ENCODE peak calls at places on chromosomes 4 and X, in nine cellular contexts. V is NB4, C is stomach, H is esophagus squamous epithelium, X is adrenal gland, G is gastrocnemius medialis, Q is right lobe of liver, L is IMR-90, B is endothelial cell of umbilical vein. I is an unnamed sample.

GRCh38 chr4:6772223-6772928 is 10.2 kb upstream of the KIAA0232 start:
- DNase-seq in X (no peak), C (no peak), L (no peak), B (no peak), H (no peak), Q (no peak), G (no peak), V (no peak), I (no peak)

GRCh38 chrX:1877780-1878179 is 262.9 kb downstream of the ASMT start:
- DNase-seq in G (no peak), C (no peak), H (no peak), B (no peak), L (no peak), Q (no peak), X (no peak), V (no peak), I (no peak)

GRCh38 chrX:45592067-45592466 is 391.4 kb upstream of the DIPK2B start:
- DNase-seq in Q (no peak), C (no peak), L (peak; percentile 1), G (no peak), B (no peak), V (no peak), H (no peak), X (no peak), I (no peak)

GRCh38 chr4:159401791-159402380 is 299.0 kb downstream of the RAPGEF2 start:
- DNase-seq in C (no peak), B (peak; percentile 83), H (no peak), G (no peak), X (no peak), V (no peak), Q (no peak), L (peak; percentile 98), I (no peak)

GRCh38 chr4:103443324-103443723 is 245.2 kb upstream of the CENPE start:
- DNase-seq in X (no peak), C (no peak), H (no peak), L (no peak), Q (no peak), G (no peak), V (no peak), B (no peak), I (no peak)

GRCh38 chrX:110143454-110144210 is 140.7 kb downstream of the TMEM164 start:
- DNase-seq in Q (no peak), G (peak; percentile 48), V (no peak), C (no peak), H (no peak), X (no peak), B (no peak), L (no peak), I (no peak)

GRCh38 chr4:5086535-5086934 is 35.3 kb downstream of the STK32B start:
- DNase-seq in H (no peak), X (no peak), Q (no peak), V (peak; percentile 7), C (no peak), B (no peak), L (no peak), G (no peak), I (no peak)

GRCh38 chr4:159224412-159224811 is 121.5 kb downstream of the RAPGEF2 start:
- DNase-seq in H (no peak), V (no peak), X (no peak), G (no peak), Q (no peak), B (no peak), C (no peak), L (no peak), I (no peak)

GRCh38 chr4:140150886-140151699 is 2.9 kb downstream of the MAML3 start:
- DNase-seq in B (peak; percentile 96), Q (peak; percentile 97), L (peak; percentile 97), C (peak; percentile 88), G (peak; percentile 88), V (peak; percentile 95), H (no peak), X (peak; percentile 94), I (peak; percentile 87)

GRCh38 chr4:8308144-8308543 is 38.6 kb downstream of the HTRA3 start:
- DNase-seq in Q (peak; percentile 34), V (no peak), L (no peak), C (no peak), B (no peak), G (no peak), H (no peak), X (no peak), I (no peak)

GRCh38 chr4:125020089-125021034 is 294.4 kb upstream of the FAT4 start:
- DNase-seq in X (no peak), L (no peak), C (peak; percentile 31), G (no peak), H (no peak), B (no peak), Q (no peak), V (no peak), I (no peak)

GRCh38 chr4:15779336-15779735 is 1.2 kb downstream of the CD38 start:
- DNase-seq in X (no peak), H (no peak), C (no peak), V (peak; percentile 88), L (peak; percentile 53), G (peak; percentile 52), Q (peak; percentile 74), B (peak; percentile 60), I (peak; percentile 88)

GRCh38 chr4:152678841-152679240 is 956 bp downstream of the TMEM154 start:
- DNase-seq in C (no peak), L (no peak), Q (no peak), V (peak; percentile 15), H (no peak), G (no peak), X (no peak), B (no peak), I (no peak)

GRCh38 chr4:152676052-152676854 is 3.5 kb downstream of the TMEM154 start:
- DNase-seq in V (no peak), X (no peak), Q (no peak), H (no peak), G (no peak), B (no peak), L (no peak), C (no peak), I (no peak)

GRCh38 chr4:152680988-152681731 is 1.4 kb upstream of the TMEM154 start:
- DNase-seq in X (no peak), V (peak; percentile 82), G (no peak), L (peak; percentile 59), B (peak; percentile 82), C (no peak), H (no peak), Q (no peak), I (no peak)

GRCh38 chr4:152682143-152682542 is 2.3 kb upstream of the TMEM154 start:
- DNase-seq in Q (no peak), B (no peak), L (no peak), C (no peak), V (no peak), G (no peak), X (no peak), H (no peak), I (no peak)

DNA sequence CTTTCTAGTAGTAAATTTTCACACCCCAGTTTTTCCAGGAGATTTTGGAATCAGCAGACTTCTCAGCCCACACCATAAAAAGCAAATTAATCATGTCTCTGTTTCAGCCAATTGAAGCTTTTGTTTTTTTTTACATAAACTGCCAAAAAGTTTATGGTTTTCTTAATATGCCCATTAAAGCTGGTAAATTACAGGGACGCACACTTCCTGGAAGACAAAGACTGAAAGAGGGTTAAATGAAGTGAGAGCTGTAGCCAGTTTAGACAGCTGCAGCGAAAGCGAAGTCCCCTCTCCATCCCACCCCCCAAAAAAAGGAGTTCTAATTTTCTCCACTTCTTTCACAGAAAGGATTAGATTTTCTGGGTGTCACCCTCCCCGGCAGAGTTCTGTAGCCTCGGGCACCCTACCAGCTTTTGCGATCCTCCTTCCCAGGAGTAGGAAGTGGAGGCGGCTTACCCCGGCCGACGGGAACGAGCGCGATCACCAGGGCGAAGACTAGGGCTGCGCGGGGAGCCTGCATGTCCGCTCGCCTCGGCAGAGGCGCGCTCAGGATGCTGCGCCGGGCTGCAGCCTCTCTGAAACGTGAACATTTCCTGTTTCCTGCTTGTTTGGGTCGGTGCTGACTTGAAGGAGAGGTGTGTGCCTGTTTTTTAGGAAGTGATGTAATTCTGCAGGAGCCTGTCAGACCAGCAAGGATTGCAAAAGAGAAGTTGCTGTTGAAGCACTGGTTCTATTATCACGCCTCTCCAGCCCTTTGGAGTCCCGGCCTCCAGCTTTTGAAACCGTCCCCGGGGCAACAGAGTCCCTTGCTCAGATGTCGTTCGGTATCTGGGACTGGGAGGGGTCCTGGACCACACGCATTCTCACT is at the start of gene TMEM154:
- DNase-seq in C (peak; percentile 67), V (peak; percentile 94), H (peak; percentile 31), B (peak; percentile 75), Q (peak; percentile 65), X (peak; percentile 31), L (peak; percentile 53), G (peak; percentile 27), I (peak; percentile 65)
- TF ChIP-seq POLR2A in C (no peak), V (peak; percentile 61), H (no peak), B (peak; percentile 84), Q (peak; percentile 62), X (no peak), L (no peak), G (no peak), I (no peak)

DNA sequence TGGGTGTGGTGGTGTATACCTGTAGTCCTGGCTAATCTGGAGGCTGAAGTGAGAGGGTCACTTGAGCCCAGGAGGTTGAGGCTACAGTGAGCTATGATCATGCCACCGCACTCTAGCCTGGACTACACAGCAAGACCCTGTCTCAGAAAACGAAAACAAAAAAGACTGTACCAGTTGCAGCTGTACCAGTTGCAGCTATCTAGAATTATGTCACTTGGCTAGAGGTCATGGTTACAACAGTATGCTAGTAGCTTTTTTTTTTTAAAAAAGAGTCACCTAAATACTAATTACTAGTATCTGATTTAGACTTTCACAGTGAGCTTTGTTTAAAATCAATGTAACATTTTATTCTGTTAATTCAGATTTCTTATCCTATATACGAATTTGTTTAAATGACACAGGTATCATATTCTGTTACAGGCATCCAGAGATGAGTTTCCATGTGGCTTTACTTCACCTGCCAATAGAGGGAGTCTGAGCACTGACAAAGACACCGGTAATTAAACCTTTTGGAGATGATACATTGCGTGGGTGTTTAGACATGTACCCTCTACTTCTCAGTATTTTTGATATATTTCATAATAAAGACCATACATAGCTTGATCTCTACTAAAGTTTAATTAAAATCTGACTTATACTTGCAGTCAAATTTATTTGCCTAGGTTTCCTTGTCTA is 100.2 kb upstream of the IL13RA1 start:
- DNase-seq in Q (no peak), G (no peak), H (no peak), X (no peak), V (peak; percentile 59), L (no peak), C (no peak), B (peak; percentile 3), I (no peak)
- TF ChIP-seq CTCF in Q (peak; percentile 48), G (no peak), H (peak; percentile 11), X (peak; percentile 32), V (peak; percentile 44), L (peak; percentile 25), C (peak; percentile 21), B (peak; percentile 11), I (no peak)

GRCh38 chrX:140500427-140500826 is 4.4 kb downstream of the SOX3 start:
- DNase-seq in C (no peak), G (no peak), V (peak; percentile 14), B (no peak), X (no peak), H (no peak), L (no peak), Q (no peak), I (no peak)
- H3K4me3 ChIP-seq in C (no peak overlapping the region), G (no peak overlapping the region), V (no peak overlapping the region), B (no peak overlapping the region), X (no peak overlapping the region), H (no peak overlapping the region), L (no peak overlapping the region), Q (no peak overlapping the region), I (no peak overlapping the region)

DNA sequence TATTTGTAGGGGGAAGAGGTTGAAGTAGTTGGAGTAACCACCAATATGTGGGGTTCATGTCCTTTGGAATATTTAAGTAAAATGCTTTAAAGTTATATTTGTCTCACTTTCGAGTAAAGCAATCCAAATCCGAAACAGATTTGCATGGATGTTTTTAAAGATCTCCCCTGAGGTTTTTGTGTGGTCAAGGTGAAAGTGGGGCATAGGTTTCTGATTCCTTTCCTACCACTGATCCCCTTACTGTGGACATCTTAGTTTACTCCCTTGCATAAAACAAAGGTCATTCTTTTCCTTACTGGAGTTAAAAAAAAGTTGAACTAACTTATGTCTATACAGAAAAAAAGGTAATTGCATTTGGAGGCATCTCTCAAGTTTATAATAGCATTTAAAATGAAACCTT is 71.9 kb upstream of the PHOX2B start:
- DNase-seq in V (no peak), C (no peak), B (no peak), Q (no peak), L (no peak), H (no peak), X (no peak), G (no peak), I (no peak)
- TF ChIP-seq POLR2A in V (no peak), C (no peak), B (no peak), Q (no peak), L (no peak), H (no peak), X (no peak), G (no peak), I (no peak)